ENCODE peak calls at places on chromosomes 5 and 9, in four cellular contexts. W is endothelial cell of umbilical vein, M is HL-60, V is Caco-2. U is an unnamed sample.
A peak's percentile ranks its signal among the peaks of the same experiment; 100 is the strongest.

GRCh38 chr9:91426123-91426745 is 2.6 kb upstream of the NFIL3 start:
- DNase-seq in W (peak; percentile 37), M (no peak), V (no peak), U (no peak)

GRCh38 chr5:64811050-64811640 is 42.4 kb downstream of the CWC27 start:
- DNase-seq in W (peak; percentile 65), M (peak; percentile 6), V (no peak), U (no peak)

GRCh38 chr9:89340332-89340731 is 22.0 kb downstream of the SECISBP2 start:
- DNase-seq in W (no peak), M (no peak), V (no peak), U (no peak)

GRCh38 chr9:93541581-93542349 is 34.6 kb upstream of the PHF2 start:
- DNase-seq in W (no peak), M (no peak), V (no peak), U (no peak)

GRCh38 chr9:129464972-129465833 is 155.7 kb downstream of the C9orf50 start:
- DNase-seq in W (no peak), M (no peak), V (no peak), U (no peak)

GRCh38 chr5:10424124-10424731 is 17.5 kb upstream of the ROPN1L start:
- DNase-seq in W (peak; percentile 42), M (no peak), V (no peak), U (no peak)

GRCh38 chr5:1416856-1417469 is 28.3 kb downstream of the SLC6A3 start:
- DNase-seq in W (no peak), M (no peak), V (no peak), U (no peak)

GRCh38 chr5:58294598-58295298 is 165.1 kb downstream of the PLK2 start:
- DNase-seq in W (peak; percentile 77), M (no peak), V (no peak), U (no peak)

GRCh38 chr5:3050863-3051262 is 299.4 kb upstream of the IRX2 start:
- DNase-seq in W (no peak), M (no peak), V (no peak), U (no peak)

GRCh38 chr9:88011005-88011766 is 36.9 kb upstream of the CDK20 start:
- DNase-seq in W (no peak), M (no peak), V (no peak), U (no peak)

GRCh38 chr5:57445006-57445714 is 37.5 kb downstream of the ACTBL2 start:
- DNase-seq in W (no peak), M (no peak), V (no peak), U (no peak)

GRCh38 chr9:136753371-136754058 is 4.5 kb downstream of the LCN8 start:
- DNase-seq in W (no peak), M (no peak), V (no peak), U (no peak)

GRCh38 chr9:115883467-115884329 is 269.9 kb upstream of the PAPPA start:
- DNase-seq in W (peak; percentile 9), M (no peak), V (peak; percentile 37), U (peak; percentile 50)

GRCh38 chr5:52881468-52881867 is 93.8 kb downstream of the ITGA1 start:
- DNase-seq in W (no peak), M (no peak), V (no peak), U (no peak)

GRCh38 chr9:35967042-35967441 is 9.1 kb upstream of the OR2S2 start:
- DNase-seq in W (no peak), M (no peak), V (no peak), U (no peak)

GRCh38 chr9:95266649-95267048 is 50.9 kb downstream of the FANCC start:
- DNase-seq in W (no peak), M (no peak), V (no peak), U (no peak)

GRCh38 chr5:103582364-103582763 is 19.8 kb upstream of the NUDT12 start:
- DNase-seq in W (peak; percentile 65), M (no peak), V (no peak), U (peak; percentile 10)

GRCh38 chr9:115213777-115214428 is 95.9 kb upstream of the TNC start:
- DNase-seq in W (no peak), M (no peak), V (no peak), U (peak; percentile 39)

GRCh38 chr5:13640270-13640669 is 304.2 kb downstream of the DNAH5 start:
- DNase-seq in W (no peak), M (no peak), V (peak; percentile 54), U (no peak)

GRCh38 chr9:107739601-107740082 is 250.1 kb upstream of the KLF4 start:
- DNase-seq in W (no peak), M (no peak), V (no peak), U (peak; percentile 75)

GRCh38 chr9:87112656-87113055 is 165.3 kb upstream of the GAS1 start:
- DNase-seq in W (no peak), M (no peak), V (no peak), U (no peak)

GRCh38 chr5:39876146-39876545 is 451.4 kb upstream of the DAB2 start:
- DNase-seq in W (no peak), M (no peak), V (no peak), U (no peak)

GRCh38 chr9:69975681-69976080 is 68.0 kb upstream of the MAMDC2 start:
- DNase-seq in W (no peak), M (no peak), V (no peak), U (no peak)

GRCh38 chr5:78757269-78758053 is 108.9 kb upstream of the LHFPL2 start:
- DNase-seq in W (no peak), M (no peak), V (no peak), U (no peak)

GRCh38 chr5:9045946-9046345 is 499.9 kb downstream of the SEMA5A start:
- DNase-seq in W (no peak), M (no peak), V (no peak), U (no peak)

GRCh38 chr5:72472666-72473422 is 34.4 kb downstream of the ZNF366 start:
- DNase-seq in W (no peak), M (peak; percentile 68), V (no peak), U (no peak)
- TF ChIP-seq CTCF in W (no peak), M (no peak), V (no peak), U (no peak)

GRCh38 chr5:111063709-111064322 is 7.7 kb upstream of the TSLP start:
- DNase-seq in W (no peak), M (no peak), V (no peak), U (peak; percentile 70)
- TF ChIP-seq CTCF in W (no peak), M (no peak), V (peak; percentile 65), U (peak; percentile 80)

GRCh38 chr5:113123563-113123962 is 147.0 kb downstream of the DCP2 start:
- DNase-seq in W (peak; percentile 22), M (no peak), V (no peak), U (no peak)
- TF ChIP-seq CTCF in W (peak; percentile 28), M (no peak), V (peak; percentile 10), U (no peak)

DNA sequence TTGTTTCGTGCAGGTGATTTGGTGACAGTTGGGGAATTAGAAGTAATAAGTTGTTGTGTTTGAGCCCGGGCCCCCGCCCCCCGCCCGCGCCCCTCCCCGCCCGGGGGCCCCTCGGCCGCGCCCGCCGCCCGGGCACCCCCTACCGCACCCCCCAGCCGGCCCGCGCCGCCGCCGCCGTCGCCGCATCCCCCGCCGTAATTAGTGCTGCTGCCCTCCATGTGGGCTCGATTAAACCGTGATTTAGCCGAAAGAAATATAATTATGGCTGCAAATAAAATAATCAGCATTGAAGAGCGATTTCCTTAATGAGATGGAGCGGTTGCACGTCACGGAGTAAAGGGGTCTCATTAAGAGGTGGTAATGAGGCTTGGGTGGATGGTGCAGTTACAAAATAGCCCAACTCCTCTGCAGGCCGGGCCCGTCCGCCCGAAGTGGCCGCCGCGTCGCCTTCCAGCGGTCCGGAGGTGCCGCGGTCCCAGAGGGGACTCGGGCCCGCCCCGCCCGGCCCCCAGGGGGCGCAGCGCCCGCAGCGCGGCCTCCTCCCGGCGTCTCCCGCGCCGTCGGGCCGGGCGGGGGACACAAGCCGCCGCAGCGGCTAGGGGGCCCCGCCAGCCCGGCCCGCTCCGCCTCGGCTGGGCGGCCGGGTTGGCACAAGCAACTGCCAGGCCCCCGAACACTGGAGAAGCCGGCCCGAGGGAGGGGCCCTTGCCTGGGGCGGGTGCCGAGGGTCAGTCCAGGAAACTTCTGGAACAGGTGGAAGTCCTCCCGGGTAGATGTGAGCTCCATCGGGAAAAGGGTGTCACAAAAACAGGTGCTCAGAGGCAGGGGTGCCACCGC is 6.9 kb upstream of the OTP start:
- DNase-seq in W (no peak), M (no peak), V (no peak), U (no peak)
- TF ChIP-seq CTCF in W (peak; percentile 63), M (no peak), V (peak; percentile 53), U (no peak)

GRCh38 chr5:132227235-132227484 is 493 bp downstream of the P4HA2 start:
- DNase-seq in W (peak; percentile 23), M (no peak), V (no peak), U (no peak)
- TF ChIP-seq CTCF in W (no peak), M (no peak), V (no peak), U (no peak)

U was measured in PC-9.